ENCODE peak calls at places on chromosome 19, in nine cellular contexts. One of them, this sample, is unnamed.

GRCh38 chr19:4534836-4535658 is at the start of gene PLIN5:
- DNase-seq in fibroblast of pulmonary artery: peak
- DNase-seq in suprapubic skin: no peak
- DNase-seq in dermis microvascular lymphatic vessel endothelial cell: peak
- DNase-seq in T-cell: peak
- DNase-seq in dermis blood vessel endothelial cell: peak
- DNase-seq in NCI-H1436: peak
- DNase-seq in NCI-H2081: peak
- DNase-seq in left ventricle myocardium superior: peak
- DNase-seq in this sample: peak

GRCh38 chr19:3471954-3472655 is 8.2 kb downstream of the SMIM24 start:
- DNase-seq in dermis blood vessel endothelial cell: peak
- DNase-seq in suprapubic skin: no peak
- DNase-seq in T-cell: peak
- DNase-seq in left ventricle myocardium superior: peak
- DNase-seq in dermis microvascular lymphatic vessel endothelial cell: peak
- DNase-seq in NCI-H2081: no peak
- DNase-seq in fibroblast of pulmonary artery: no peak
- DNase-seq in NCI-H1436: no peak
- DNase-seq in this sample: peak

GRCh38 chr19:2556221-2557092 is 80.5 kb downstream of the GADD45B start:
- DNase-seq in fibroblast of pulmonary artery: no peak
- DNase-seq in NCI-H1436: no peak
- DNase-seq in T-cell: no peak
- DNase-seq in NCI-H2081: no peak
- DNase-seq in left ventricle myocardium superior: peak
- DNase-seq in dermis microvascular lymphatic vessel endothelial cell: peak
- DNase-seq in suprapubic skin: no peak
- DNase-seq in dermis blood vessel endothelial cell: no peak
- DNase-seq in this sample: no peak

GRCh38 chr19:41944336-41944735 is 14.8 kb downstream of the RABAC1 start:
- DNase-seq in NCI-H1436: no peak
- DNase-seq in NCI-H2081: no peak
- DNase-seq in suprapubic skin: no peak
- DNase-seq in fibroblast of pulmonary artery: no peak
- DNase-seq in dermis microvascular lymphatic vessel endothelial cell: no peak
- DNase-seq in left ventricle myocardium superior: no peak
- DNase-seq in dermis blood vessel endothelial cell: no peak
- DNase-seq in T-cell: no peak
- DNase-seq in this sample: peak

GRCh38 chr19:42380155-42380554 is 9.9 kb downstream of the CNFN start:
- DNase-seq in left ventricle myocardium superior: no peak
- DNase-seq in T-cell: no peak
- DNase-seq in NCI-H1436: no peak
- DNase-seq in fibroblast of pulmonary artery: no peak
- DNase-seq in suprapubic skin: no peak
- DNase-seq in NCI-H2081: no peak
- DNase-seq in dermis microvascular lymphatic vessel endothelial cell: no peak
- DNase-seq in dermis blood vessel endothelial cell: no peak
- DNase-seq in this sample: no peak

GRCh38 chr19:37309834-37310575 is 60.9 kb upstream of the ZNF527 start:
- DNase-seq in dermis microvascular lymphatic vessel endothelial cell: peak
- DNase-seq in T-cell: no peak
- DNase-seq in fibroblast of pulmonary artery: no peak
- DNase-seq in NCI-H1436: peak
- DNase-seq in left ventricle myocardium superior: no peak
- DNase-seq in suprapubic skin: peak
- DNase-seq in NCI-H2081: no peak
- DNase-seq in dermis blood vessel endothelial cell: peak
- DNase-seq in this sample: peak

GRCh38 chr19:19482785-19483625 is 32.3 kb downstream of the TSSK6 start:
- DNase-seq in dermis blood vessel endothelial cell: no peak
- DNase-seq in NCI-H2081: no peak
- DNase-seq in fibroblast of pulmonary artery: no peak
- DNase-seq in left ventricle myocardium superior: peak
- DNase-seq in suprapubic skin: no peak
- DNase-seq in dermis microvascular lymphatic vessel endothelial cell: no peak
- DNase-seq in NCI-H1436: no peak
- DNase-seq in T-cell: no peak
- DNase-seq in this sample: no peak

GRCh38 chr19:47124937-47125668 is 5.5 kb upstream of the SAE1 start:
- DNase-seq in left ventricle myocardium superior: no peak
- DNase-seq in fibroblast of pulmonary artery: peak
- DNase-seq in suprapubic skin: no peak
- DNase-seq in dermis microvascular lymphatic vessel endothelial cell: peak
- DNase-seq in NCI-H2081: peak
- DNase-seq in T-cell: no peak
- DNase-seq in dermis blood vessel endothelial cell: peak
- DNase-seq in NCI-H1436: peak
- DNase-seq in this sample: peak

GRCh38 chr19:48896191-48896720 is 2.3 kb downstream of the TULP2 start:
- DNase-seq in fibroblast of pulmonary artery: peak
- DNase-seq in T-cell: peak
- DNase-seq in NCI-H1436: peak
- DNase-seq in dermis microvascular lymphatic vessel endothelial cell: peak
- DNase-seq in NCI-H2081: no peak
- DNase-seq in dermis blood vessel endothelial cell: peak
- DNase-seq in suprapubic skin: peak
- DNase-seq in left ventricle myocardium superior: peak
- DNase-seq in this sample: peak

GRCh38 chr19:29583196-29584006 is 22.7 kb upstream of the POP4 start:
- DNase-seq in T-cell: no peak
- DNase-seq in dermis blood vessel endothelial cell: no peak
- DNase-seq in suprapubic skin: peak
- DNase-seq in fibroblast of pulmonary artery: peak
- DNase-seq in NCI-H1436: no peak
- DNase-seq in left ventricle myocardium superior: no peak
- DNase-seq in dermis microvascular lymphatic vessel endothelial cell: no peak
- DNase-seq in NCI-H2081: no peak
- DNase-seq in this sample: no peak

GRCh38 chr19:43738780-43739211 is 16.0 kb downstream of the SMG9 start:
- DNase-seq in left ventricle myocardium superior: no peak
- DNase-seq in NCI-H1436: no peak
- DNase-seq in fibroblast of pulmonary artery: no peak
- DNase-seq in suprapubic skin: no peak
- DNase-seq in dermis blood vessel endothelial cell: peak
- DNase-seq in dermis microvascular lymphatic vessel endothelial cell: no peak
- DNase-seq in T-cell: no peak
- DNase-seq in NCI-H2081: no peak
- DNase-seq in this sample: no peak

GRCh38 chr19:43721469-43722048 is 5.7 kb downstream of the IRGC start:
- DNase-seq in NCI-H1436: no peak
- DNase-seq in NCI-H2081: no peak
- DNase-seq in T-cell: no peak
- DNase-seq in fibroblast of pulmonary artery: no peak
- DNase-seq in suprapubic skin: no peak
- DNase-seq in dermis microvascular lymphatic vessel endothelial cell: no peak
- DNase-seq in left ventricle myocardium superior: no peak
- DNase-seq in dermis blood vessel endothelial cell: no peak
- DNase-seq in this sample: no peak

GRCh38 chr19:4774136-4774535 is 17.4 kb upstream of the FEM1A start:
- DNase-seq in dermis blood vessel endothelial cell: no peak
- DNase-seq in left ventricle myocardium superior: no peak
- DNase-seq in dermis microvascular lymphatic vessel endothelial cell: no peak
- DNase-seq in NCI-H2081: no peak
- DNase-seq in fibroblast of pulmonary artery: no peak
- DNase-seq in suprapubic skin: no peak
- DNase-seq in T-cell: no peak
- DNase-seq in NCI-H1436: no peak
- DNase-seq in this sample: peak

GRCh38 chr19:42023121-42023942 is 29.3 kb upstream of the ATP1A3 start:
- DNase-seq in suprapubic skin: no peak
- DNase-seq in dermis blood vessel endothelial cell: peak
- DNase-seq in left ventricle myocardium superior: no peak
- DNase-seq in dermis microvascular lymphatic vessel endothelial cell: peak
- DNase-seq in NCI-H1436: no peak
- DNase-seq in T-cell: no peak
- DNase-seq in NCI-H2081: no peak
- DNase-seq in fibroblast of pulmonary artery: peak
- DNase-seq in this sample: peak

GRCh38 chr19:6101991-6102390 is 8.3 kb downstream of the RFX2 start:
- DNase-seq in dermis microvascular lymphatic vessel endothelial cell: no peak
- DNase-seq in NCI-H2081: no peak
- DNase-seq in left ventricle myocardium superior: no peak
- DNase-seq in suprapubic skin: no peak
- DNase-seq in fibroblast of pulmonary artery: no peak
- DNase-seq in T-cell: no peak
- DNase-seq in dermis blood vessel endothelial cell: no peak
- DNase-seq in NCI-H1436: no peak
- DNase-seq in this sample: no peak

GRCh38 chr19:426725-427445 is 17.9 kb upstream of the C2CD4C start:
- DNase-seq in NCI-H1436: no peak
- DNase-seq in suprapubic skin: no peak
- DNase-seq in T-cell: no peak
- DNase-seq in left ventricle myocardium superior: no peak
- DNase-seq in fibroblast of pulmonary artery: no peak
- DNase-seq in NCI-H2081: no peak
- DNase-seq in dermis microvascular lymphatic vessel endothelial cell: no peak
- DNase-seq in dermis blood vessel endothelial cell: no peak
- DNase-seq in this sample: no peak

GRCh38 chr19:17686027-17686511 is 2.1 kb downstream of the UNC13A start:
- DNase-seq in dermis microvascular lymphatic vessel endothelial cell: no peak
- DNase-seq in suprapubic skin: no peak
- DNase-seq in T-cell: no peak
- DNase-seq in NCI-H1436: no peak
- DNase-seq in dermis blood vessel endothelial cell: no peak
- DNase-seq in left ventricle myocardium superior: no peak
- DNase-seq in fibroblast of pulmonary artery: peak
- DNase-seq in NCI-H2081: no peak
- DNase-seq in this sample: no peak

GRCh38 chr19:35109395-35110112 is 6.1 kb upstream of the FXYD3 start:
- DNase-seq in T-cell: no peak
- DNase-seq in dermis blood vessel endothelial cell: no peak
- DNase-seq in NCI-H1436: no peak
- DNase-seq in fibroblast of pulmonary artery: no peak
- DNase-seq in left ventricle myocardium superior: no peak
- DNase-seq in suprapubic skin: no peak
- DNase-seq in NCI-H2081: no peak
- DNase-seq in dermis microvascular lymphatic vessel endothelial cell: no peak
- DNase-seq in this sample: no peak

GRCh38 chr19:39544201-39544903 is 4.4 kb upstream of the EID2 start:
- DNase-seq in left ventricle myocardium superior: no peak
- DNase-seq in T-cell: no peak
- DNase-seq in dermis blood vessel endothelial cell: no peak
- DNase-seq in dermis microvascular lymphatic vessel endothelial cell: no peak
- DNase-seq in suprapubic skin: no peak
- DNase-seq in NCI-H1436: no peak
- DNase-seq in fibroblast of pulmonary artery: peak
- DNase-seq in NCI-H2081: no peak
- DNase-seq in this sample: no peak

GRCh38 chr19:14554382-14554812 is 17.5 kb downstream of the NDUFB7 start:
- DNase-seq in T-cell: no peak
- DNase-seq in dermis blood vessel endothelial cell: no peak
- DNase-seq in dermis microvascular lymphatic vessel endothelial cell: no peak
- DNase-seq in suprapubic skin: no peak
- DNase-seq in left ventricle myocardium superior: no peak
- DNase-seq in NCI-H2081: no peak
- DNase-seq in NCI-H1436: no peak
- DNase-seq in fibroblast of pulmonary artery: no peak
- DNase-seq in this sample: no peak

GRCh38 chr19:43699506-43700367 is 16.1 kb upstream of the IRGC start:
- DNase-seq in dermis microvascular lymphatic vessel endothelial cell: peak
- DNase-seq in NCI-H1436: no peak
- DNase-seq in left ventricle myocardium superior: peak
- DNase-seq in fibroblast of pulmonary artery: peak
- DNase-seq in suprapubic skin: no peak
- DNase-seq in NCI-H2081: no peak
- DNase-seq in dermis blood vessel endothelial cell: peak
- DNase-seq in T-cell: no peak
- DNase-seq in this sample: no peak

GRCh38 chr19:1825909-1826556 is 14.0 kb upstream of the ATP8B3 start:
- DNase-seq in fibroblast of pulmonary artery: peak
- DNase-seq in dermis microvascular lymphatic vessel endothelial cell: peak
- DNase-seq in suprapubic skin: peak
- DNase-seq in NCI-H2081: peak
- DNase-seq in T-cell: peak
- DNase-seq in dermis blood vessel endothelial cell: peak
- DNase-seq in NCI-H1436: peak
- DNase-seq in left ventricle myocardium superior: peak
- DNase-seq in this sample: peak

GRCh38 chr19:372306-372890 is 27.8 kb upstream of the MIER2 start:
- DNase-seq in suprapubic skin: no peak
- DNase-seq in T-cell: no peak
- DNase-seq in NCI-H2081: peak
- DNase-seq in dermis microvascular lymphatic vessel endothelial cell: peak
- DNase-seq in NCI-H1436: no peak
- DNase-seq in fibroblast of pulmonary artery: peak
- DNase-seq in left ventricle myocardium superior: peak
- DNase-seq in dermis blood vessel endothelial cell: peak
- DNase-seq in this sample: no peak

GRCh38 chr19:4516199-4516938 is 1.9 kb downstream of the PLIN4 start:
- DNase-seq in fibroblast of pulmonary artery: no peak
- DNase-seq in NCI-H2081: no peak
- DNase-seq in NCI-H1436: no peak
- DNase-seq in dermis microvascular lymphatic vessel endothelial cell: no peak
- DNase-seq in dermis blood vessel endothelial cell: no peak
- DNase-seq in left ventricle myocardium superior: no peak
- DNase-seq in suprapubic skin: no peak
- DNase-seq in T-cell: no peak
- DNase-seq in this sample: no peak

GRCh38 chr19:34676697-34677385 is at the start of gene SCGB2B2:
- DNase-seq in left ventricle myocardium superior: no peak
- DNase-seq in T-cell: peak
- DNase-seq in NCI-H1436: peak
- DNase-seq in suprapubic skin: peak
- DNase-seq in dermis microvascular lymphatic vessel endothelial cell: no peak
- DNase-seq in NCI-H2081: peak
- DNase-seq in fibroblast of pulmonary artery: no peak
- DNase-seq in dermis blood vessel endothelial cell: peak
- DNase-seq in this sample: peak

GRCh38 chr19:43462887-43463380 is 2.5 kb downstream of the LYPD3 start:
- DNase-seq in NCI-H2081: no peak
- DNase-seq in dermis microvascular lymphatic vessel endothelial cell: no peak
- DNase-seq in suprapubic skin: no peak
- DNase-seq in NCI-H1436: no peak
- DNase-seq in fibroblast of pulmonary artery: no peak
- DNase-seq in left ventricle myocardium superior: no peak
- DNase-seq in T-cell: no peak
- DNase-seq in dermis blood vessel endothelial cell: no peak
- DNase-seq in this sample: no peak

GRCh38 chr19:29532097-29532496 is 6.3 kb downstream of the VSTM2B start:
- DNase-seq in left ventricle myocardium superior: no peak
- DNase-seq in NCI-H1436: no peak
- DNase-seq in suprapubic skin: no peak
- DNase-seq in NCI-H2081: no peak
- DNase-seq in fibroblast of pulmonary artery: no peak
- DNase-seq in dermis blood vessel endothelial cell: no peak
- DNase-seq in dermis microvascular lymphatic vessel endothelial cell: no peak
- DNase-seq in T-cell: no peak
- DNase-seq in this sample: no peak

GRCh38 chr19:18408053-18408476 is 10.6 kb upstream of the LRRC25 start:
- DNase-seq in NCI-H1436: peak
- DNase-seq in dermis blood vessel endothelial cell: peak
- DNase-seq in dermis microvascular lymphatic vessel endothelial cell: no peak
- DNase-seq in left ventricle myocardium superior: peak
- DNase-seq in NCI-H2081: no peak
- DNase-seq in T-cell: no peak
- DNase-seq in fibroblast of pulmonary artery: no peak
- DNase-seq in suprapubic skin: no peak
- DNase-seq in this sample: peak

GRCh38 chr19:2302319-2303208 is 5.4 kb downstream of the LINGO3 start:
- DNase-seq in suprapubic skin: no peak
- DNase-seq in dermis blood vessel endothelial cell: peak
- DNase-seq in NCI-H1436: no peak
- DNase-seq in fibroblast of pulmonary artery: peak
- DNase-seq in T-cell: no peak
- DNase-seq in NCI-H2081: no peak
- DNase-seq in left ventricle myocardium superior: peak
- DNase-seq in dermis microvascular lymphatic vessel endothelial cell: peak
- DNase-seq in this sample: no peak

GRCh38 chr19:31232871-31233270 is 116.4 kb downstream of the TSHZ3 start:
- DNase-seq in NCI-H1436: no peak
- DNase-seq in NCI-H2081: no peak
- DNase-seq in fibroblast of pulmonary artery: peak
- DNase-seq in T-cell: no peak
- DNase-seq in dermis microvascular lymphatic vessel endothelial cell: no peak
- DNase-seq in suprapubic skin: no peak
- DNase-seq in dermis blood vessel endothelial cell: no peak
- DNase-seq in left ventricle myocardium superior: no peak
- DNase-seq in this sample: no peak

GRCh38 chr19:34215666-34216038 is 38.7 kb upstream of the GARRE1 start:
- DNase-seq in dermis microvascular lymphatic vessel endothelial cell: no peak
- DNase-seq in dermis blood vessel endothelial cell: no peak
- DNase-seq in fibroblast of pulmonary artery: no peak
- DNase-seq in NCI-H1436: no peak
- DNase-seq in left ventricle myocardium superior: no peak
- DNase-seq in T-cell: no peak
- DNase-seq in suprapubic skin: no peak
- DNase-seq in NCI-H2081: no peak
- DNase-seq in this sample: no peak